ENCODE peak calls at places on chromosomes 6 and 20, in five cellular contexts. G is A549, L is IMR-90, O is GM12878, T is K562. J is an unnamed sample.
A peak's percentile ranks its signal among the peaks of the same experiment; 100 is the strongest.

GRCh38 chr6:149924206-149924932 is 1.4 kb upstream of the RAET1G start:
- DNase-seq in T (no peak), O (no peak), L (no peak), G (no peak), J (no peak)

GRCh38 chr6:5091210-5091609 is 6.1 kb downstream of the PPP1R3G start:
- DNase-seq in T (no peak), L (no peak), O (no peak), G (no peak), J (no peak)

GRCh38 chr6:44342489-44342888 is at the start of gene SPATS1:
- DNase-seq in T (no peak), G (no peak), L (no peak), O (no peak), J (peak; percentile 83)

GRCh38 chr6:751765-752164 is 58.8 kb upstream of the EXOC2 start:
- DNase-seq in T (no peak), O (no peak), G (no peak), L (no peak), J (no peak)

GRCh38 chr20:23145281-23145700 is 59.2 kb upstream of the CD93 start:
- DNase-seq in T (no peak), L (peak; percentile 56), O (no peak), G (no peak), J (no peak)

GRCh38 chr20:32663704-32664351 is 9.9 kb downstream of the C20orf203 start:
- DNase-seq in T (peak; percentile 16), G (no peak), O (no peak), L (no peak), J (no peak)

GRCh38 chr20:43507150-43508080 is at the start of gene L3MBTL1:
- DNase-seq in T (peak; percentile 92), G (peak; percentile 72), O (no peak), L (peak; percentile 23), J (peak; percentile 96)

GRCh38 chr6:158474961-158475343 is 84.9 kb upstream of the TMEM181 start:
- DNase-seq in T (no peak), O (no peak), G (peak; percentile 25), L (peak; percentile 65), J (no peak)

GRCh38 chr6:84753173-84753572 is 11.2 kb downstream of the TBX18 start:
- DNase-seq in G (no peak), O (no peak), L (no peak), T (no peak), J (no peak)

GRCh38 chr6:74735304-74735703 is 470.5 kb downstream of the COL12A1 start:
- DNase-seq in L (peak; percentile 93), G (no peak), T (no peak), O (no peak), J (no peak)

GRCh38 chr6:125598422-125598821 is 151.0 kb upstream of the HEY2 start:
- DNase-seq in L (peak; percentile 76), G (peak; percentile 36), O (no peak), T (no peak), J (no peak)

GRCh38 chr6:125057392-125058246 is 95.4 kb downstream of the RNF217 start:
- DNase-seq in T (no peak), O (no peak), G (peak; percentile 40), L (no peak), J (no peak)

GRCh38 chr20:61173966-61174725 is 77.9 kb upstream of the CDH4 start:
- DNase-seq in T (no peak), O (no peak), L (peak; percentile 17), G (no peak), J (no peak)

GRCh38 chr6:3825851-3826581 is 23.2 kb upstream of the FAM50B start:
- DNase-seq in O (no peak), T (no peak), L (peak; percentile 97), G (peak; percentile 86), J (peak; percentile 72)

GRCh38 chr20:38962044-38962897 is at the start of gene DHX35:
- DNase-seq in O (peak; percentile 91), L (peak; percentile 94), T (peak; percentile 99), G (peak; percentile 97), J (peak; percentile 100)

GRCh38 chr20:38962898-38963484 is 847 bp downstream of the DHX35 start:
- DNase-seq in T (no peak), G (no peak), L (no peak), O (no peak), J (no peak)

GRCh38 chr20:38957915-38958485 is 4.1 kb upstream of the DHX35 start:
- DNase-seq in L (no peak), T (no peak), G (no peak), O (no peak), J (no peak)

GRCh38 chr20:38963745-38964144 is 1.6 kb downstream of the DHX35 start:
- DNase-seq in L (no peak), T (no peak), O (no peak), G (no peak), J (no peak)

DNA sequence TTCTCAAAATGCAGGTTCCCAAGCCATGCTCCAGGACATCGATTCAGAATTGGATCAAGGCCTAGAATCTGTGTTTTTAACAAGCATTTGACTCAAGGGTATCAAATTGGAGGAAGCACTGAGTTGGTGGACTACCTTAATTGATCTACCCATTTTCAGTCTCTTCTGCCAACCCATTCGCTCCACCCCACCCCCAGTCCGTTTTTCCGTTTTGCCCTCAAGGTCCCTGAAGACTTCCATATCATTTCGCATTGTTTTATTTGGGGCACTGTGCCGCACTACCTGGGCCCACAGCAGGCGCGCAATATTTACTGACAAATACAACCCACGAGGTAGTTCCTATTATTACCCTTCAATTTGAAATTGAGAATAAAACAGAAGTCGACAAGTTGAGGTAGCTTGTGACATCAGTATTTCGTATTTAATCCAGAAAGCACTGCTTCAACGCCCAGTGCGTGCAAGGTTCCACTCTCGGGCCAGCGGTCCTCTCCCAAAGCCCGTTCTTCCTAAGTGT is 557 bp upstream of the DHX35 start:
- DNase-seq in T (no peak), O (no peak), L (no peak), G (peak; percentile 12), J (no peak)
- TF ChIP-seq RCOR1 in T (no peak), O (no peak), L (no peak), G (no peak), J (no peak)

DNA sequence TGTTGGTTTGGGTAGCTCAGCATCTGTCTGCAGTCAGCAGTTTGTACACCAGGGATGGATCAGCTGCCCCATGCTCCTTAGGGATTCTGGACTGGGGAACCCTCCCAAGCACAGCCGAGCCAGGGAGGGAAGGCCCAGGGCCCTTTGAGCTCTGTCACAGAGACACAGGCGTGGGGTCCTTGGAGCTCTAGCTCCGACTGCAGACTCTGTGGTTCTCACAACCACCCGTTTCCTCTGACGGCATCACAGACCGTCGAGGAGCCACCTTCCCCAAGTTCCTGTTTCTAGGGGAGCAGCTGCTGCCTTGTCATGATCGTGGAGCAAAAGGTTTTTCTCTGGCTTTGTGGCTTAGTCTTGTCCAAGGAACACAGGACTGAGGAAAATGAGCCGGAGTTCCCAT is at the start of gene SLA2:
- DNase-seq in L (no peak), G (no peak), O (no peak), T (no peak), J (no peak)
- TF ChIP-seq RCOR1 in L (no peak), G (no peak), O (no peak), T (no peak), J (no peak)

DNA sequence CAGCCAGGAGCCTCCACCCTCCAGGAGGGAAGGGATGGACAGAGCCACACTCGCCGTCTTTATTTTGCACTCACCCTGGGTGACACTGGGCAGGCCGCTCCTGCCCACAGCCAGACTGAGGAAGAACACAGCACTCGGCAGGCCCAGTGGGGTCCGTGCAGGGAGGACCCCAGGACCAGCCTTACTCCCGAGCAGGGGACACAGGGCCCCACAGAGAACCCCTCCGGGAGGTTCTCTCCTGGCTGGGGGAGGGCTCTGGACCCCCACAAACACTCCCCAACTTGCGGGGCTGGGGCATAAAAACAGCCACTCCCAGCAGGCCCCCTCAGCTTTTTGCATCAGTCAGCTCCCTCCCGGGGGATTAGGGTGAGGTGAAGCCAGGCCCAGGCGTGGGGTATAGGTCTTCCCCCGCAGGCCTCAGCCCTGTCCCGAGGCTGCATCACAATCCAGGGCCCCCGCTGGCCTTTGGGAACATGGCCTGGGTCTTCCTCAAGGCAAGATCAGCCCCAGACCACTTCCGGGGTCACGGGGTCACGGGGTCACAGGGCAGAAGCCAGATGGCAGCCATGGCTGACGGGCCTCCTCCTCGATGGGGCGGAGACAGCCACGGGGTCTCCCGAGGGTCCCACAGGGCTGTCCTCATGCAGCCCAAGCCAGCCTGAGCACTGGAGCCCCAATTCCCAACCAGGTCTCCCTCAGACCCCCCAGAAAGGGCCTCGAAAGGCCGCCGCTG is 3.2 kb downstream of the TNFRSF6B start:
- DNase-seq in O (no peak), T (peak; percentile 58), G (no peak), L (no peak), J (peak; percentile 42)
- TF ChIP-seq RCOR1 in O (no peak), T (no peak), G (no peak), L (no peak), J (no peak)

GRCh38 chr6:23621026-23621425 is 505.0 kb upstream of the NRSN1 start:
- DNase-seq in G (no peak), T (no peak), O (no peak), L (peak; percentile 15), J (no peak)
- TF ChIP-seq RCOR1 in G (no peak), T (no peak), O (no peak), L (no peak), J (no peak)

DNA sequence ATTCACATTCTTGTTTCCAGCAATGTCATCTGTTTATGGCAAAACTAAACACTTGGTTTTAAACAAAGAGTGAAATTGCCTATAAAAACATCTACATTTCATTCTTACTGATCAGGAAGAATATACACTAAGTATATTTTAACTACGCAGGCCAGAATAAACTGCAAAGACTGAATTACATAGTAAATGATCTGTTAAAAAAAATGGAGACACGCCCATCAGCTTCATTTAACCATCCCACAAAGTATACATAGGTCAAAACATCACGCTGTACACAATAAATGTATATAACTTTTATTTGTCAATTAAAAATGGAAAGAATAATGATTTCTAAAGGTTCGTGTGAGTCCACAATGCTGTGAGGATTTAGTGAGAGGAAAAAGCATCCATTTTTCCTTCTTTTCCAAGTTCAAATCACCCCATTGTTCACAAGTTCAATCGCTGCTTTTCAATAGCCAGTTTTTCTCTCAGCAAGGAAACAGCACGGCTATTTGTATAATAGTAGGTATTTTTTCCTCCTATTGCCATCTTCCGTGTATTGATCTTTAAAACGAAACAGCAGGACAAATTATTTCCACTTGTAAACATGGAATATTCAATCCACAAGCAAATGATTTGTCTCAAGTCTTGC is 10.7 kb downstream of the SFT2D1 start:
- DNase-seq in L (no peak), T (no peak), O (no peak), G (no peak), J (no peak)
- TF ChIP-seq RCOR1 in L (no peak), T (no peak), O (no peak), G (no peak), J (no peak)

GRCh38 chr6:169936355-169936975 is 185.0 kb downstream of the ERMARD start:
- DNase-seq in O (no peak), L (no peak), T (no peak), G (no peak), J (no peak)

GRCh38 chr6:169934699-169935347 is 183.4 kb downstream of the ERMARD start:
- DNase-seq in L (no peak), O (no peak), G (no peak), T (no peak), J (no peak)

GRCh38 chr6:169935861-169936260 is 184.4 kb downstream of the ERMARD start:
- DNase-seq in L (no peak), O (no peak), G (no peak), T (no peak), J (no peak)

GRCh38 chr6:169933839-169934698 is 182.6 kb downstream of the ERMARD start:
- DNase-seq in O (no peak), L (no peak), G (no peak), T (no peak), J (peak; percentile 91)

GRCh38 chr6:169935348-169935718 is 183.9 kb downstream of the ERMARD start:
- DNase-seq in G (no peak), O (no peak), T (no peak), L (no peak), J (no peak)
- TF ChIP-seq RCOR1 in G (no peak), O (no peak), T (no peak), L (no peak), J (no peak)

J was measured in SK-N-SH.